ENCODE peak calls at places on chromosomes 2 and 18, in eight cellular contexts. One of them, this sample, is unnamed.

GRCh38 chr2:233712596-233713261 is at the start of gene UGT1A5:
- DNase-seq in NCI-H146: no peak
- DNase-seq in AG10803: no peak
- DNase-seq in retina: no peak
- DNase-seq in glomerular endothelial cell: no peak
- DNase-seq in stromal cell of bone marrow: no peak
- DNase-seq in IMR-90: no peak
- DNase-seq in B cell: no peak
- DNase-seq in this sample: no peak

GRCh38 chr2:7028846-7029245 is 111.6 kb downstream of the RNF144A start:
- DNase-seq in stromal cell of bone marrow: no peak
- DNase-seq in AG10803: no peak
- DNase-seq in NCI-H146: no peak
- DNase-seq in glomerular endothelial cell: no peak
- DNase-seq in B cell: no peak
- DNase-seq in retina: no peak
- DNase-seq in IMR-90: no peak
- DNase-seq in this sample: no peak

GRCh38 chr2:54979645-54980044 is 70.6 kb downstream of the RTN4 start:
- DNase-seq in stromal cell of bone marrow: no peak
- DNase-seq in IMR-90: no peak
- DNase-seq in AG10803: peak; percentile 49
- DNase-seq in retina: no peak
- DNase-seq in glomerular endothelial cell: no peak
- DNase-seq in NCI-H146: no peak
- DNase-seq in B cell: no peak
- DNase-seq in this sample: no peak

GRCh38 chr18:58249677-58250076 is 205.7 kb downstream of the NEDD4L start:
- DNase-seq in IMR-90: peak; percentile 17
- DNase-seq in NCI-H146: no peak
- DNase-seq in AG10803: peak; percentile 84
- DNase-seq in stromal cell of bone marrow: no peak
- DNase-seq in glomerular endothelial cell: no peak
- DNase-seq in B cell: no peak
- DNase-seq in retina: no peak
- DNase-seq in this sample: no peak

GRCh38 chr2:24926602-24927252 is 6.7 kb upstream of the ADCY3 start:
- DNase-seq in IMR-90: no peak
- DNase-seq in stromal cell of bone marrow: peak; percentile 49
- DNase-seq in retina: peak; percentile 75
- DNase-seq in AG10803: peak; percentile 61
- DNase-seq in B cell: no peak
- DNase-seq in NCI-H146: peak; percentile 51
- DNase-seq in glomerular endothelial cell: no peak
- DNase-seq in this sample: no peak

GRCh38 chr2:160365691-160366367 is 127.8 kb downstream of the RBMS1 start:
- DNase-seq in glomerular endothelial cell: no peak
- DNase-seq in stromal cell of bone marrow: no peak
- DNase-seq in B cell: no peak
- DNase-seq in NCI-H146: no peak
- DNase-seq in retina: no peak
- DNase-seq in IMR-90: no peak
- DNase-seq in AG10803: peak; percentile 74
- DNase-seq in this sample: no peak

GRCh38 chr2:218959761-218960195 is 312 bp downstream of the CDK5R2 start:
- DNase-seq in NCI-H146: peak; percentile 36
- DNase-seq in stromal cell of bone marrow: no peak
- DNase-seq in glomerular endothelial cell: no peak
- DNase-seq in retina: peak; percentile 70
- DNase-seq in IMR-90: no peak
- DNase-seq in AG10803: no peak
- DNase-seq in B cell: no peak
- DNase-seq in this sample: no peak

GRCh38 chr2:232668805-232669444 is 28.2 kb upstream of the GIGYF2 start:
- DNase-seq in IMR-90: no peak
- DNase-seq in NCI-H146: peak; percentile 3
- DNase-seq in B cell: no peak
- DNase-seq in glomerular endothelial cell: no peak
- DNase-seq in retina: no peak
- DNase-seq in AG10803: peak; percentile 39
- DNase-seq in stromal cell of bone marrow: peak; percentile 23
- DNase-seq in this sample: no peak

GRCh38 chr2:237532225-237532624 is 34.1 kb upstream of the PRLH start:
- DNase-seq in IMR-90: no peak
- DNase-seq in B cell: no peak
- DNase-seq in NCI-H146: no peak
- DNase-seq in retina: no peak
- DNase-seq in glomerular endothelial cell: no peak
- DNase-seq in stromal cell of bone marrow: no peak
- DNase-seq in AG10803: no peak
- DNase-seq in this sample: no peak

GRCh38 chr2:107174126-107174525 is 288.2 kb upstream of the ST6GAL2 start:
- DNase-seq in retina: peak; percentile 65
- DNase-seq in B cell: no peak
- DNase-seq in NCI-H146: no peak
- DNase-seq in IMR-90: no peak
- DNase-seq in glomerular endothelial cell: no peak
- DNase-seq in AG10803: no peak
- DNase-seq in stromal cell of bone marrow: no peak
- DNase-seq in this sample: no peak

This sample was measured in Panc1.